ENCODE peak calls at places on chromosomes 11 and 22, in ten cellular contexts. One of them, this sample, is unnamed.
A peak's percentile ranks its signal among the peaks of the same experiment; 100 is the strongest.

GRCh38 chr11:9838961-9839360 is 175.1 kb downstream of the SWAP70 start:
- DNase-seq in astrocyte of the cerebellum: no peak
- DNase-seq in nephron progenitor cell: no peak
- DNase-seq in heart right ventricle: no peak
- DNase-seq in RWPE1: peak; percentile 44
- DNase-seq in endothelial cell: no peak
- DNase-seq in ACHN: no peak
- DNase-seq in HCT116: no peak
- DNase-seq in amniotic stem cell: no peak
- DNase-seq in naive B cell: no peak
- DNase-seq in this sample: no peak

GRCh38 chr11:15969701-15970329 is 386.5 kb downstream of the SOX6 start:
- DNase-seq in astrocyte of the cerebellum: no peak
- DNase-seq in nephron progenitor cell: no peak
- DNase-seq in heart right ventricle: no peak
- DNase-seq in RWPE1: peak; percentile 53
- DNase-seq in endothelial cell: no peak
- DNase-seq in ACHN: no peak
- DNase-seq in HCT116: no peak
- DNase-seq in amniotic stem cell: no peak
- DNase-seq in naive B cell: no peak
- DNase-seq in this sample: no peak

GRCh38 chr11:67535577-67535976 is 12.3 kb upstream of the CABP2 start:
- DNase-seq in astrocyte of the cerebellum: no peak
- DNase-seq in nephron progenitor cell: no peak
- DNase-seq in heart right ventricle: no peak
- DNase-seq in RWPE1: no peak
- DNase-seq in endothelial cell: no peak
- DNase-seq in ACHN: no peak
- DNase-seq in HCT116: no peak
- DNase-seq in amniotic stem cell: no peak
- DNase-seq in naive B cell: no peak
- DNase-seq in this sample: no peak

GRCh38 chr11:859394-860131 is 16.9 kb downstream of the TSPAN4 start:
- DNase-seq in astrocyte of the cerebellum: peak; percentile 47
- DNase-seq in nephron progenitor cell: no peak
- DNase-seq in heart right ventricle: peak; percentile 84
- DNase-seq in RWPE1: peak; percentile 63
- DNase-seq in endothelial cell: no peak
- DNase-seq in ACHN: no peak
- DNase-seq in HCT116: no peak
- DNase-seq in amniotic stem cell: peak; percentile 23
- DNase-seq in naive B cell: no peak
- DNase-seq in this sample: peak; percentile 85

GRCh38 chr11:130431337-130431773 is 2.9 kb upstream of the ADAMTS8 start:
- DNase-seq in astrocyte of the cerebellum: peak; percentile 61
- DNase-seq in nephron progenitor cell: peak; percentile 90
- DNase-seq in heart right ventricle: peak; percentile 69
- DNase-seq in RWPE1: peak; percentile 59
- DNase-seq in endothelial cell: peak; percentile 89
- DNase-seq in ACHN: peak; percentile 63
- DNase-seq in HCT116: peak; percentile 74
- DNase-seq in amniotic stem cell: peak; percentile 20
- DNase-seq in naive B cell: peak; percentile 50
- DNase-seq in this sample: peak; percentile 67

GRCh38 chr11:35214792-35215193 is 75.8 kb downstream of the CD44 start:
- DNase-seq in astrocyte of the cerebellum: peak; percentile 98
- DNase-seq in nephron progenitor cell: no peak
- DNase-seq in heart right ventricle: no peak
- DNase-seq in RWPE1: peak; percentile 5
- DNase-seq in endothelial cell: no peak
- DNase-seq in ACHN: peak; percentile 65
- DNase-seq in HCT116: peak; percentile 74
- DNase-seq in amniotic stem cell: peak; percentile 80
- DNase-seq in naive B cell: no peak
- DNase-seq in this sample: no peak

GRCh38 chr11:119298726-119299125 is 18.2 kb downstream of the MCAM start:
- DNase-seq in astrocyte of the cerebellum: no peak
- DNase-seq in nephron progenitor cell: no peak
- DNase-seq in heart right ventricle: peak; percentile 61
- DNase-seq in RWPE1: no peak
- DNase-seq in endothelial cell: no peak
- DNase-seq in ACHN: no peak
- DNase-seq in HCT116: no peak
- DNase-seq in amniotic stem cell: no peak
- DNase-seq in naive B cell: no peak
- DNase-seq in this sample: no peak

GRCh38 chr22:45192701-45193187 is 29.0 kb downstream of the NUP50 start:
- DNase-seq in astrocyte of the cerebellum: no peak
- DNase-seq in nephron progenitor cell: no peak
- DNase-seq in heart right ventricle: no peak
- DNase-seq in RWPE1: no peak
- DNase-seq in endothelial cell: no peak
- DNase-seq in ACHN: no peak
- DNase-seq in HCT116: no peak
- DNase-seq in amniotic stem cell: no peak
- DNase-seq in naive B cell: no peak
- DNase-seq in this sample: no peak

GRCh38 chr11:19595840-19596751 is 116.5 kb upstream of the NAV2 start:
- DNase-seq in astrocyte of the cerebellum: peak; percentile 43
- DNase-seq in nephron progenitor cell: no peak
- DNase-seq in heart right ventricle: peak; percentile 54
- DNase-seq in RWPE1: peak; percentile 77
- DNase-seq in endothelial cell: no peak
- DNase-seq in ACHN: no peak
- DNase-seq in HCT116: no peak
- DNase-seq in amniotic stem cell: peak; percentile 89
- DNase-seq in naive B cell: no peak
- DNase-seq in this sample: no peak

GRCh38 chr11:116366980-116367640 is 405.7 kb downstream of the BUD13 start:
- DNase-seq in astrocyte of the cerebellum: peak; percentile 2
- DNase-seq in nephron progenitor cell: no peak
- DNase-seq in heart right ventricle: no peak
- DNase-seq in RWPE1: peak; percentile 46
- DNase-seq in endothelial cell: peak; percentile 35
- DNase-seq in ACHN: no peak
- DNase-seq in HCT116: no peak
- DNase-seq in amniotic stem cell: no peak
- DNase-seq in naive B cell: no peak
- DNase-seq in this sample: no peak

GRCh38 chr11:77083553-77084245 is 16.9 kb downstream of the CAPN5 start:
- DNase-seq in astrocyte of the cerebellum: no peak
- DNase-seq in nephron progenitor cell: no peak
- DNase-seq in heart right ventricle: no peak
- DNase-seq in RWPE1: no peak
- DNase-seq in endothelial cell: no peak
- DNase-seq in ACHN: no peak
- DNase-seq in HCT116: no peak
- DNase-seq in amniotic stem cell: no peak
- DNase-seq in naive B cell: no peak
- DNase-seq in this sample: no peak

GRCh38 chr11:131866535-131867400 is 496.4 kb downstream of the NTM start:
- DNase-seq in astrocyte of the cerebellum: no peak
- DNase-seq in nephron progenitor cell: no peak
- DNase-seq in heart right ventricle: no peak
- DNase-seq in RWPE1: no peak
- DNase-seq in endothelial cell: no peak
- DNase-seq in ACHN: no peak
- DNase-seq in HCT116: no peak
- DNase-seq in amniotic stem cell: no peak
- DNase-seq in naive B cell: no peak
- DNase-seq in this sample: no peak

GRCh38 chr22:50531546-50532352 is 1.9 kb upstream of the TYMP start:
- DNase-seq in astrocyte of the cerebellum: no peak
- DNase-seq in nephron progenitor cell: peak; percentile 74
- DNase-seq in heart right ventricle: peak; percentile 87
- DNase-seq in RWPE1: no peak
- DNase-seq in endothelial cell: peak; percentile 68
- DNase-seq in ACHN: peak; percentile 62
- DNase-seq in HCT116: no peak
- DNase-seq in amniotic stem cell: no peak
- DNase-seq in naive B cell: peak; percentile 83
- DNase-seq in this sample: no peak

GRCh38 chr11:27392715-27393114 is 29.7 kb upstream of the CCDC34 start:
- DNase-seq in astrocyte of the cerebellum: peak; percentile 31
- DNase-seq in nephron progenitor cell: no peak
- DNase-seq in heart right ventricle: no peak
- DNase-seq in RWPE1: no peak
- DNase-seq in endothelial cell: no peak
- DNase-seq in ACHN: peak; percentile 44
- DNase-seq in HCT116: no peak
- DNase-seq in amniotic stem cell: peak; percentile 50
- DNase-seq in naive B cell: no peak
- DNase-seq in this sample: no peak

GRCh38 chr11:2474059-2474901 is 29.5 kb downstream of the KCNQ1 start:
- DNase-seq in astrocyte of the cerebellum: no peak
- DNase-seq in nephron progenitor cell: no peak
- DNase-seq in heart right ventricle: no peak
- DNase-seq in RWPE1: no peak
- DNase-seq in endothelial cell: no peak
- DNase-seq in ACHN: no peak
- DNase-seq in HCT116: no peak
- DNase-seq in amniotic stem cell: no peak
- DNase-seq in naive B cell: no peak
- DNase-seq in this sample: peak; percentile 21

GRCh38 chr11:29336727-29337212 is 680.1 kb downstream of the KCNA4 start:
- DNase-seq in astrocyte of the cerebellum: peak; percentile 44
- DNase-seq in nephron progenitor cell: no peak
- DNase-seq in heart right ventricle: no peak
- DNase-seq in RWPE1: no peak
- DNase-seq in endothelial cell: no peak
- DNase-seq in ACHN: no peak
- DNase-seq in HCT116: no peak
- DNase-seq in amniotic stem cell: no peak
- DNase-seq in naive B cell: no peak
- DNase-seq in this sample: no peak

GRCh38 chr22:43133401-43133800 is 9.8 kb downstream of the MCAT start:
- DNase-seq in astrocyte of the cerebellum: no peak
- DNase-seq in nephron progenitor cell: no peak
- DNase-seq in heart right ventricle: no peak
- DNase-seq in RWPE1: no peak
- DNase-seq in endothelial cell: no peak
- DNase-seq in ACHN: no peak
- DNase-seq in HCT116: no peak
- DNase-seq in amniotic stem cell: no peak
- DNase-seq in naive B cell: no peak
- DNase-seq in this sample: no peak

GRCh38 chr11:85076535-85077330 is 550.4 kb downstream of the DLG2 start:
- DNase-seq in astrocyte of the cerebellum: peak; percentile 75
- DNase-seq in nephron progenitor cell: no peak
- DNase-seq in heart right ventricle: no peak
- DNase-seq in RWPE1: no peak
- DNase-seq in endothelial cell: no peak
- DNase-seq in ACHN: no peak
- DNase-seq in HCT116: no peak
- DNase-seq in amniotic stem cell: no peak
- DNase-seq in naive B cell: no peak
- DNase-seq in this sample: peak; percentile 88